ENCODE peak calls at places on chromosomes 3 and 15, in ten cellular contexts. K, H, Z, E, R, N, F, G, C and P are unnamed samples.

GRCh38 chr15:55357774-55358173 is 38.8 kb downstream of the PIGB start:
- DNase-seq in N (no peak), R (no peak), F (no peak), K (peak), Z (no peak), E (no peak), C (peak), H (no peak), G (no peak), P (no peak)

GRCh38 chr3:34016925-34017592 is 218.6 kb downstream of the PDCD6IP start:
- DNase-seq in G (no peak), F (no peak), Z (no peak), N (no peak), E (no peak), H (no peak), K (no peak), R (peak), C (no peak), P (no peak)

GRCh38 chr3:160133757-160134156 is 91.5 kb upstream of the C3orf80 start:
- DNase-seq in H (no peak), G (no peak), F (no peak), Z (no peak), R (no peak), C (peak), N (no peak), E (no peak), K (no peak), P (no peak)

GRCh38 chr3:187798531-187799520 is 53.6 kb upstream of the BCL6 start:
- DNase-seq in N (peak), C (no peak), E (no peak), R (no peak), F (no peak), Z (no peak), K (no peak), G (no peak), H (no peak), P (peak)

GRCh38 chr3:190369701-190370295 is 18.2 kb upstream of the CLDN16 start:
- DNase-seq in E (no peak), K (no peak), N (no peak), Z (no peak), F (no peak), H (no peak), R (no peak), G (no peak), C (no peak), P (no peak)

GRCh38 chr3:139310474-139310933 is 33.3 kb upstream of the MRPS22 start:
- DNase-seq in E (no peak), H (no peak), Z (no peak), G (no peak), K (peak), N (no peak), R (no peak), C (peak), F (no peak), P (no peak)

GRCh38 chr3:61936344-61936937 is 375.1 kb downstream of the PTPRG start:
- DNase-seq in K (no peak), R (peak), G (no peak), N (no peak), E (no peak), H (peak), Z (peak), F (no peak), C (peak), P (no peak)

GRCh38 chr15:43958894-43959330 is 132.1 kb downstream of the WDR76 start:
- DNase-seq in Z (no peak), N (no peak), R (no peak), F (no peak), G (no peak), C (peak), K (peak), H (no peak), E (no peak), P (no peak)

GRCh38 chr15:100929641-100930042 is 10.5 kb downstream of the LRRK1 start:
- DNase-seq in C (no peak), F (no peak), R (no peak), G (no peak), N (no peak), E (no peak), Z (peak), K (no peak), H (no peak), P (no peak)

GRCh38 chr15:58748787-58749531 is 548 bp downstream of the ADAM10 start:
- DNase-seq in N (peak), R (peak), Z (peak), F (peak), G (peak), K (no peak), E (no peak), H (peak), C (peak), P (no peak)

GRCh38 chr3:96931491-96931890 is 117.1 kb downstream of the EPHA6 start:
- DNase-seq in H (no peak), K (no peak), G (no peak), Z (peak), R (no peak), E (no peak), C (no peak), N (no peak), F (peak), P (no peak)

GRCh38 chr3:58562498-58562897 is 14.7 kb downstream of the FAM107A start:
- DNase-seq in E (no peak), G (no peak), N (no peak), H (no peak), F (no peak), Z (no peak), K (no peak), R (no peak), C (no peak), P (no peak)

GRCh38 chr3:83074485-83074884 is 1313.0 kb upstream of the GBE1 start:
- DNase-seq in E (no peak), Z (no peak), H (no peak), G (no peak), N (no peak), R (no peak), K (no peak), C (no peak), F (no peak), P (no peak)

GRCh38 chr3:171065732-171066131 is 39.2 kb upstream of the SLC2A2 start:
- DNase-seq in H (no peak), C (no peak), G (no peak), E (no peak), R (no peak), F (no peak), N (no peak), K (no peak), Z (no peak), P (no peak)

GRCh38 chr15:80999623-81000036 is 1.1 kb upstream of the TLNRD1 start:
- DNase-seq in R (peak), F (no peak), G (peak), H (no peak), K (no peak), N (no peak), C (no peak), Z (no peak), E (no peak), P (peak)

GRCh38 chr3:50226888-50227389 is 9.1 kb upstream of the GNAI2 start:
- DNase-seq in R (peak), C (no peak), E (no peak), F (peak), G (no peak), K (no peak), H (no peak), Z (no peak), N (no peak), P (no peak)

GRCh38 chr15:80109388-80109787 is 43.4 kb upstream of the FAH start:
- DNase-seq in E (no peak), N (no peak), H (no peak), C (no peak), R (no peak), G (no peak), F (no peak), K (no peak), Z (no peak), P (no peak)

GRCh38 chr15:83571820-83572707 is 81.9 kb upstream of the ADAMTSL3 start:
- DNase-seq in K (peak), C (peak), N (no peak), G (no peak), H (no peak), E (no peak), Z (no peak), F (no peak), R (peak), P (no peak)

GRCh38 chr3:75192065-75192658 is 472.0 kb upstream of the FRG2C start:
- DNase-seq in C (peak), H (peak), Z (peak), E (no peak), G (no peak), R (peak), N (no peak), F (no peak), K (no peak), P (no peak)

GRCh38 chr15:81516012-81516411 is 142.0 kb upstream of the TMC3 start:
- DNase-seq in Z (no peak), G (no peak), R (no peak), E (no peak), N (no peak), F (no peak), C (peak), H (no peak), K (no peak), P (no peak)

GRCh38 chr3:125357032-125357658 is 18.0 kb downstream of the ZNF148 start:
- DNase-seq in F (peak), Z (peak), K (no peak), H (no peak), G (peak), N (no peak), C (peak), R (peak), E (peak), P (peak)